ENCODE peak calls at places on chromosomes 4 and X, in eight cellular contexts. E is aorta; M is psoas muscle; Q is effector memory CD4-positive, alpha-beta T cell; H is Panc1; O is left ventricle myocardium inferior; R is fibroblast of lung; X is A673. W is an unnamed sample.

GRCh38 chrX:13469963-13470679 is 99.3 kb upstream of the EGFL6 start:
- DNase-seq in E (no peak), M (no peak), Q (no peak), H (no peak), O (no peak), R (peak), X (no peak), W (no peak)

GRCh38 chr4:12791536-12791935 is 692.6 kb downstream of the RAB28 start:
- DNase-seq in E (no peak), M (no peak), Q (no peak), H (no peak), O (peak), R (no peak), X (peak), W (no peak)

GRCh38 chr4:148730766-148731165 is 288.6 kb upstream of the NR3C2 start:
- DNase-seq in E (no peak), M (no peak), Q (no peak), H (no peak), O (no peak), R (no peak), X (peak), W (no peak)

GRCh38 chrX:110734894-110735541 is 60.6 kb downstream of the CHRDL1 start:
- DNase-seq in E (no peak), M (no peak), Q (no peak), H (no peak), O (no peak), R (peak), X (no peak), W (no peak)

GRCh38 chr4:98746936-98747658 is 88.7 kb upstream of the TSPAN5 start:
- DNase-seq in E (no peak), M (no peak), Q (no peak), H (no peak), O (no peak), R (peak), X (no peak), W (no peak)

GRCh38 chrX:97021680-97022079 is 138.0 kb downstream of the RPA4 start:
- DNase-seq in E (no peak), M (no peak), Q (no peak), H (no peak), O (no peak), R (peak), X (peak), W (no peak)

GRCh38 chr4:11495818-11496217 is 67.1 kb upstream of the HS3ST1 start:
- DNase-seq in E (no peak), M (no peak), Q (no peak), H (no peak), O (no peak), R (no peak), X (no peak), W (no peak)

GRCh38 chr4:25439913-25440477 is 62.9 kb downstream of the ANAPC4 start:
- DNase-seq in E (no peak), M (no peak), Q (peak), H (peak), O (no peak), R (peak), X (peak), W (peak)

GRCh38 chrX:21840199-21840557 is 761 bp downstream of the MBTPS2 start:
- DNase-seq in E (no peak), M (no peak), Q (no peak), H (no peak), O (no peak), R (no peak), X (peak), W (no peak)

GRCh38 chr4:56186808-56187523 is 200.3 kb downstream of the AASDH start:
- DNase-seq in E (no peak), M (no peak), Q (no peak), H (no peak), O (no peak), R (no peak), X (no peak), W (no peak)

GRCh38 chr4:140330311-140330900 is 43.0 kb upstream of the SCOC start:
- DNase-seq in E (no peak), M (no peak), Q (no peak), H (no peak), O (no peak), R (peak), X (peak), W (no peak)

GRCh38 chr4:146488495-146489174 is 33.1 kb downstream of the SLC10A7 start:
- DNase-seq in E (no peak), M (no peak), Q (no peak), H (no peak), O (no peak), R (peak), X (peak), W (no peak)

DNA sequence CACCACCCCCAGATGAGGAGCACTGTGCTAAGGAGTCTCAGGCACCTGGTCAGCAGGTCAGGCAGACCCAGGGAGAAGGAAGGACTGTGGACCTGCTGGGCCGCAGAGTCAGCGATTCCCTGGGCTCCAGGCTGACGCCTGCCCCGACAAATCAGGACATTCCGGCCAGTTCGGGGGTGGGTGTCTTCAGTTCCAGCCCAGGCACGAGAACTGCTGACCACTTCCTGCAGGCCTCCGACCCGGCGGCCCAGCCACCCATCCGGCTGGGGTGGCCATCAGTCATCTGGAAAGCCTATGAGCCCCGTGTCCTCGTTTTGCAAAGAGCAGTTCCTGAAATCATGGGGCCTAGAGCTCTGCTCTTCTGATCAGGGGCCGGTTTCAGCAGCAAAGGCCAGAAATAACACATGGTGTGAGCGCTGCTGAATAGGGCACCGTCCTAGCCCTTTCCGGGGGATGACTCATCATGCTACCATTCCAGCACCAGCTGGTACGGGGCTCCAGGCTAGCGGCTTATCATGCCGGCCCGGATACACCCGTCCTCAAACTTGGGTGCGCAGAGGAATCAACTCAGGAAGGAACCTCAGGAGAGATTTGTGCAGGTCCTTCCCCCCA is 7.8 kb upstream of the SH3TC1 start:
- DNase-seq in E (peak), M (peak), Q (no peak), H (no peak), O (peak), R (peak), X (no peak), W (no peak)
- H3K4me3 ChIP-seq in E (no peak), M (peak), Q (no peak), H (no peak), O (no peak), R (no peak), X (no peak), W (no peak)

GRCh38 chr4:41359836-41360213 is 103.1 kb downstream of the UCHL1 start:
- DNase-seq in E (no peak), M (no peak), Q (no peak), H (no peak), O (no peak), R (no peak), X (no peak), W (no peak)
- H3K27ac ChIP-seq in E (peak), M (peak), Q (no peak), H (no peak), O (peak), R (no peak), X (no peak), W (no peak)

GRCh38 chr4:150647008-150647407 is 65.1 kb downstream of the MAB21L2 start:
- DNase-seq in E (no peak), M (no peak), Q (no peak), H (no peak), O (no peak), R (peak), X (no peak), W (no peak)

DNA sequence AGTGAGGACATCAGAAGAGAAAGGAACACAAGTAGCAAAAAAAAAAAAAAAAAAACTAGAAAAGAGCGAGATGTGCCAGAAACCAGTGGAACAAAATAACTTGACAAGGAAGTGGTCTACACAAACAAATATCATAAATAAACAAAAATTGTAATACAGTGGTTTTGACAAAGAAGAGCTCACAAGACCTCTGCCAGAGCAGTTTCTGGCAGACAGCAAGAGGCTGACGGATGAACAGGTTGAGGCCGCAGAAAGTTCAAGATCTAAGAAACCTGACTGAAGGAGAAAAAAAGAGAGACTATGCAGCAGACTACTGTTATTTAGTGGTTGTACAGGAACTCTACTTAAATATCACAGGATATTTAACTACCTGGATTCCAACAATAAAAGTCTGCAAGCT is 66.2 kb downstream of the MAB21L2 start:
- DNase-seq in E (no peak), M (no peak), Q (no peak), H (no peak), O (no peak), R (no peak), X (no peak), W (no peak)
- H3K4me3 ChIP-seq in E (no peak), M (no peak), Q (no peak), H (no peak), O (no peak), R (no peak), X (no peak), W (no peak)

DNA sequence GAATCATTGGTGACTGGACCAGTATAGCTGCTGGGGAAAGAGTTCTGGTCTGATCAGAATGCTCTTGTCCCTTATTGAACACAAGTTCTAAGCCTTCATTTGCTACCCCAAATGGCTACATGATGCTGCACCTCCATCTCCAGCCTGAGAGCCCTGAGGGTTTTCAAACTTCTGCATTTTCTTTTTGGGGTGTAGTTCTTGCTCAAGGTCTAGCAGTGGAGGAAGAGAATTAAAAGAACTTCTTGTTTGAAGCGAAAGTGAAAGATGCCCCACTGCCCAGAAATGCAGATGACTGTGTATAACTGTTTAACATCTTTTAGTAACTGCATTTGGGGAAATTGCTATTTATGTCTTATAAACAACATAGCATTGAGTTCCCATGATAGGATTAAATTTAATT is 38.5 kb downstream of the LAMTOR3 start:
- DNase-seq in E (no peak), M (no peak), Q (no peak), H (no peak), O (no peak), R (peak), X (no peak), W (no peak)
- H3K27ac ChIP-seq in E (no peak), M (no peak), Q (peak), H (no peak), O (no peak), R (no peak), X (no peak), W (peak)

DNA sequence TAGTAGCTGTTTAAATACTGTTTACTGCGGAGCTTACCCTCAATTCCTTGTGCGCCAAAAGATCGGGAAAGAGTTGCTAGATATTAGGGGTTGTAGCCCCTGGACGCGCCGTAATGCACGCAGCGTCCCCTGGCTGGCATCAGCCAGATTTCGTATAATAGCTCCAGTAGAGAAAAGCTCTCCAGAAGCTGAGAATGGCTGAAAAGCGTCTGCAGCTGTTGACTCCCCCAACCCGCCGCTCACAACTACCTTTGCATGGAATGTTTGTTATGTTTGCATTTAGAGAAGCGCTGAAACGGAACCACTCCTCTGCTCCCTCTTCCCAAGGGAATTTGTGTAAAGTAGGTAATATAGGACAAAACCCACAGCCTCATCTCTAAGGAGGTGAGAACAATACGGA is 3.7 kb downstream of the DOCK11 start:
- DNase-seq in E (no peak), M (no peak), Q (no peak), H (no peak), O (no peak), R (no peak), X (no peak), W (no peak)
- H3K4me3 ChIP-seq in E (no peak), M (no peak), Q (no peak), H (no peak), O (no peak), R (peak), X (no peak), W (no peak)

GRCh38 chr4:3449047-3449573 is 7.3 kb downstream of the HGFAC start:
- DNase-seq in E (no peak), M (no peak), Q (no peak), H (no peak), O (peak), R (no peak), X (no peak), W (no peak)
- H3K27ac ChIP-seq in E (no peak), M (no peak), Q (no peak), H (no peak), O (no peak), R (no peak), X (no peak), W (no peak)

GRCh38 chr4:157220026-157220881 is at the start of gene GRIA2:
- DNase-seq in E (peak), M (peak), Q (no peak), H (no peak), O (no peak), R (peak), X (peak), W (no peak)

GRCh38 chr4:157222764-157223145 is 2.2 kb downstream of the GRIA2 start:
- DNase-seq in E (peak), M (no peak), Q (no peak), H (no peak), O (no peak), R (no peak), X (peak), W (no peak)

GRCh38 chr4:157223446-157223845 is 2.9 kb downstream of the GRIA2 start:
- DNase-seq in E (no peak), M (no peak), Q (no peak), H (no peak), O (no peak), R (no peak), X (no peak), W (no peak)

GRCh38 chr4:157221426-157221894 is 932 bp downstream of the GRIA2 start:
- DNase-seq in E (no peak), M (no peak), Q (no peak), H (no peak), O (no peak), R (no peak), X (no peak), W (no peak)

DNA sequence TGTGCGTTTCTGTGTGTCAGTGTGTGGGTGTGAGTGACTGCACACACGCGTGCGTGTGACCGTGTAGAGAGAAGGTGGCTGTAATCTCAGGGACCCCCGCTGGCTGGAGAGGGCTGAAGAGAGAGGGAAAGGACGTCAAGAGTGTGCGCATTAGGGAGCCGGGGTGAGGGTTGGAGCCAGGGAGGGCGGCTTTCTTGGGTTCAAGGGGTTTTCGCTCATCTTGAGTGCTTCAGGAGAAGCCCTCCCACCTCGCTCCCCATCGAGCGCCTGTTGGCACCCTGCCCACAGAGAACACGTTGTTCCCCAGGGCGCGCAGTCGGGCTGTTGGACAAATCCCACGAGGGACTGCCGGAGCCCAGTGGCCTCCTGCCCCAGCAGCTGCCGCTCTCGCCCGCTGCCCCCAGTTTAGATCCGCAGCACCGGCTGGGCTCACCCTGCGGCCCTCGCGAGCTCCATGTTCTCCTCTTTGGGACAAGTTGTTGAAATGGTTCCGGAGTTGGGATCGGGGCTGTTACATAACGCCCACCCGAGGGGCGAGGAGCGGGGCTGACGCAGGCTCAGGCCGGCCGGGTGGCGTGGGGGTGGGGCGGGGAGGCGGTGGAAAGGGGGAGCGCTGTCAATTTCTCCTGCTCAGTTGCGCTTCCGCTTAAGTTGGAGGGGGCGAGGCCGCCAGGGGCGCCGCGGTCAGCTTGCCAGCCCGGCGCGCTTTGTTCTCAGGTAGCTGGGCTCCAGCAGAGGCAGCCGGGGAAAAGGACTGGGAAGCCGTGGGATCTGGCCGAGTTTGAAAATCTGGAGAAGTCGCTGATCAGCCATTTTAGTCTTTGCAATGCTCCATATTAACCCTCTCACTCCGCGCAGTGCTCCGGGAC is 1.6 kb downstream of the GRIA2 start:
- DNase-seq in E (peak), M (no peak), Q (no peak), H (no peak), O (no peak), R (no peak), X (peak), W (no peak)
- H3K4me3 ChIP-seq in E (peak), M (peak), Q (no peak), H (no peak), O (peak), R (peak), X (peak), W (no peak)

GRCh38 chr4:173991814-173992213 is 291.7 kb downstream of the FBXO8 start:
- DNase-seq in E (no peak), M (no peak), Q (no peak), H (no peak), O (no peak), R (no peak), X (no peak), W (no peak)

GRCh38 chr4:173990126-173990878 is 293.2 kb downstream of the FBXO8 start:
- DNase-seq in E (no peak), M (no peak), Q (no peak), H (peak), O (no peak), R (peak), X (peak), W (no peak)

GRCh38 chr4:173990879-173991231 is 292.6 kb downstream of the FBXO8 start:
- DNase-seq in E (no peak), M (no peak), Q (no peak), H (no peak), O (peak), R (peak), X (peak), W (no peak)

DNA sequence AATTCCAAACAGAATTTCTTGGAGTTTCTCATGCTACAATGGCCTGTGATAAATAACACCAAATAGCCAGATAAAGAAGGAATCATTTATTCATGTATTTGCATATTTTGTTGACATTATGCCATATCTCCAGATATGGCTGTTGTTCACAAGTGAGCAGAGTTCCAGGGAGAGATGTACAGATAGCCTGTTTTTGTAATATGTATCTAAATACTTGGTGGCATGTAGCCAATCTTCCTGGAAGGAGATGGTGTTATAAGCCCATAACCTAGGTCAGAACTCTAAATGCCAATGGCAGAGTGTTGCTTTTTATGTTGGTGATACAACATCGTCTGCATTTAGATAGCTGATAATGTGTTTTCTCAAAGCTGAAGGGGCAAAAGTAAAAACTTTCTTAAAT is 292.1 kb downstream of the FBXO8 start:
- DNase-seq in E (no peak), M (no peak), Q (no peak), H (no peak), O (no peak), R (no peak), X (peak), W (no peak)
- H3K27ac ChIP-seq in E (no peak), M (no peak), Q (no peak), H (no peak), O (peak), R (no peak), X (peak), W (no peak)

DNA sequence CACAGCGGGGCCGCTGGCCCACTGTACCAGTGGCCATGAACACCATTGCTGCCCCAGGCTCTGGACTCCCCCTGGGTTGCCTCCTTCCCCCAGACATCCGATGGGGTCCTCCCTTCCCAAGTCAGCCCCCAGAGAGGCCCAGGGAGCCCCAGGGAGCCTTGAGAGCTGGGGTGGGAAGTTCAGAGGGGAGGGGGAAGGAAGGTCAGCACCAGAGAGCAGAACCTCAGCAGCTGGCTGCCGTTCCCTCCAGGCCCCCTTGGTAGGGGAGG is 464 bp upstream of the ARHGAP4 start:
- DNase-seq in E (no peak), M (no peak), Q (no peak), H (no peak), O (no peak), R (no peak), X (no peak), W (no peak)
- H3K4me3 ChIP-seq in E (no peak), M (peak), Q (peak), H (peak), O (peak), R (no peak), X (peak), W (peak)